ENCODE peak calls at places on chromosomes 7 and 10, in seven cellular contexts. One of them, this sample, is unnamed.

GRCh38 chr10:98316661-98317060 is 48.7 kb upstream of the LOXL4 start:
- DNase-seq in NCI-H774: no peak
- DNase-seq in SW480: no peak
- DNase-seq in memory B cell: no peak
- DNase-seq in astrocyte: peak; percentile 50
- DNase-seq in C1 segment of cervical spinal cord: no peak
- DNase-seq in activated CD8-positive, alpha-beta memory T cell treated with anti-CD3 and anti-CD28 coated beads, Interleukin-2, amount 50 U/mL, for 48 hours: no peak
- DNase-seq in this sample: no peak

GRCh38 chr7:72316148-72316547 is 96.0 kb downstream of the CALN1 start:
- DNase-seq in activated CD8-positive, alpha-beta memory T cell treated with anti-CD3 and anti-CD28 coated beads, Interleukin-2, amount 50 U/mL, for 48 hours: no peak
- DNase-seq in SW480: no peak
- DNase-seq in NCI-H774: no peak
- DNase-seq in astrocyte: no peak
- DNase-seq in memory B cell: no peak
- DNase-seq in C1 segment of cervical spinal cord: no peak
- DNase-seq in this sample: no peak

GRCh38 chr10:6473430-6473829 is 106.6 kb downstream of the PRKCQ start:
- DNase-seq in SW480: no peak
- DNase-seq in C1 segment of cervical spinal cord: no peak
- DNase-seq in astrocyte: no peak
- DNase-seq in NCI-H774: no peak
- DNase-seq in activated CD8-positive, alpha-beta memory T cell treated with anti-CD3 and anti-CD28 coated beads, Interleukin-2, amount 50 U/mL, for 48 hours: no peak
- DNase-seq in memory B cell: no peak
- DNase-seq in this sample: peak; percentile 31

GRCh38 chr10:22308390-22308789 is 7.8 kb upstream of the COMMD3 start:
- DNase-seq in memory B cell: no peak
- DNase-seq in SW480: no peak
- DNase-seq in NCI-H774: no peak
- DNase-seq in C1 segment of cervical spinal cord: no peak
- DNase-seq in activated CD8-positive, alpha-beta memory T cell treated with anti-CD3 and anti-CD28 coated beads, Interleukin-2, amount 50 U/mL, for 48 hours: no peak
- DNase-seq in astrocyte: peak; percentile 34
- DNase-seq in this sample: no peak

GRCh38 chr7:2478800-2479199 is 2.6 kb upstream of the GRIFIN start:
- DNase-seq in NCI-H774: no peak
- DNase-seq in C1 segment of cervical spinal cord: no peak
- DNase-seq in astrocyte: no peak
- DNase-seq in memory B cell: no peak
- DNase-seq in SW480: no peak
- DNase-seq in activated CD8-positive, alpha-beta memory T cell treated with anti-CD3 and anti-CD28 coated beads, Interleukin-2, amount 50 U/mL, for 48 hours: no peak
- DNase-seq in this sample: no peak

GRCh38 chr10:86334515-86335085 is 32.0 kb downstream of the GRID1 start:
- DNase-seq in C1 segment of cervical spinal cord: no peak
- DNase-seq in NCI-H774: peak; percentile 45
- DNase-seq in memory B cell: no peak
- DNase-seq in SW480: peak; percentile 15
- DNase-seq in astrocyte: no peak
- DNase-seq in activated CD8-positive, alpha-beta memory T cell treated with anti-CD3 and anti-CD28 coated beads, Interleukin-2, amount 50 U/mL, for 48 hours: no peak
- DNase-seq in this sample: no peak

GRCh38 chr10:86707505-86707904 is 39.2 kb downstream of the LDB3 start:
- DNase-seq in astrocyte: no peak
- DNase-seq in memory B cell: no peak
- DNase-seq in SW480: no peak
- DNase-seq in NCI-H774: no peak
- DNase-seq in activated CD8-positive, alpha-beta memory T cell treated with anti-CD3 and anti-CD28 coated beads, Interleukin-2, amount 50 U/mL, for 48 hours: no peak
- DNase-seq in C1 segment of cervical spinal cord: no peak
- DNase-seq in this sample: no peak

GRCh38 chr10:121988361-121989324 is at the start of gene TACC2:
- DNase-seq in memory B cell: no peak
- DNase-seq in astrocyte: no peak
- DNase-seq in activated CD8-positive, alpha-beta memory T cell treated with anti-CD3 and anti-CD28 coated beads, Interleukin-2, amount 50 U/mL, for 48 hours: no peak
- DNase-seq in SW480: no peak
- DNase-seq in NCI-H774: no peak
- DNase-seq in C1 segment of cervical spinal cord: no peak
- DNase-seq in this sample: no peak

GRCh38 chr10:130138479-130138866 is 2.3 kb downstream of the GLRX3 start:
- DNase-seq in memory B cell: no peak
- DNase-seq in NCI-H774: peak; percentile 42
- DNase-seq in SW480: peak; percentile 70
- DNase-seq in C1 segment of cervical spinal cord: no peak
- DNase-seq in activated CD8-positive, alpha-beta memory T cell treated with anti-CD3 and anti-CD28 coated beads, Interleukin-2, amount 50 U/mL, for 48 hours: no peak
- DNase-seq in astrocyte: peak; percentile 50
- DNase-seq in this sample: no peak

GRCh38 chr7:151403764-151404163 is 6.1 kb downstream of the WDR86 start:
- DNase-seq in astrocyte: no peak
- DNase-seq in activated CD8-positive, alpha-beta memory T cell treated with anti-CD3 and anti-CD28 coated beads, Interleukin-2, amount 50 U/mL, for 48 hours: no peak
- DNase-seq in memory B cell: no peak
- DNase-seq in NCI-H774: no peak
- DNase-seq in C1 segment of cervical spinal cord: no peak
- DNase-seq in SW480: peak; percentile 67
- DNase-seq in this sample: no peak

GRCh38 chr7:129498021-129498420 is 4.3 kb upstream of the SMKR1 start:
- DNase-seq in SW480: no peak
- DNase-seq in activated CD8-positive, alpha-beta memory T cell treated with anti-CD3 and anti-CD28 coated beads, Interleukin-2, amount 50 U/mL, for 48 hours: peak; percentile 32
- DNase-seq in memory B cell: no peak
- DNase-seq in astrocyte: no peak
- DNase-seq in NCI-H774: no peak
- DNase-seq in C1 segment of cervical spinal cord: no peak
- DNase-seq in this sample: no peak

GRCh38 chr10:88892223-88892967 is 12.3 kb downstream of the STAMBPL1 start:
- DNase-seq in NCI-H774: no peak
- DNase-seq in activated CD8-positive, alpha-beta memory T cell treated with anti-CD3 and anti-CD28 coated beads, Interleukin-2, amount 50 U/mL, for 48 hours: no peak
- DNase-seq in astrocyte: peak; percentile 79
- DNase-seq in C1 segment of cervical spinal cord: no peak
- DNase-seq in memory B cell: no peak
- DNase-seq in SW480: no peak
- DNase-seq in this sample: no peak

GRCh38 chr7:77954773-77955562 is 156.4 kb downstream of the PHTF2 start:
- DNase-seq in memory B cell: no peak
- DNase-seq in C1 segment of cervical spinal cord: no peak
- DNase-seq in astrocyte: no peak
- DNase-seq in activated CD8-positive, alpha-beta memory T cell treated with anti-CD3 and anti-CD28 coated beads, Interleukin-2, amount 50 U/mL, for 48 hours: no peak
- DNase-seq in NCI-H774: no peak
- DNase-seq in SW480: no peak
- DNase-seq in this sample: no peak

This sample was measured in GM19239.